ENCODE peak calls at places on chromosomes 13 and 19, in six cellular contexts. V is tibial nerve, N is heart left ventricle, R is body of pancreas, W is lower leg skin, K is upper lobe of left lung. Z is an unnamed sample.

GRCh38 chr13:113162783-113163685 is 4.6 kb downstream of the PROZ start:
- DNase-seq in W (no peak), V (no peak), R (no peak), K (no peak), N (no peak), Z (no peak)

GRCh38 chr19:51079486-51080110 is 3.1 kb downstream of the KLK14 start:
- DNase-seq in V (no peak), W (peak; percentile 87), K (peak; percentile 73), N (peak; percentile 50), R (peak; percentile 86), Z (no peak)

GRCh38 chr19:19461671-19462622 is 53.4 kb downstream of the TSSK6 start:
- DNase-seq in V (no peak), K (peak; percentile 88), W (no peak), N (peak; percentile 70), R (peak; percentile 90), Z (no peak)

GRCh38 chr19:19653597-19654147 is 9.8 kb downstream of the ATP13A1 start:
- DNase-seq in R (no peak), K (peak; percentile 71), W (no peak), V (no peak), N (no peak), Z (peak; percentile 22)

GRCh38 chr13:30216111-30216510 is 91.2 kb downstream of the KATNAL1 start:
- DNase-seq in V (no peak), W (no peak), R (no peak), K (no peak), N (no peak), Z (no peak)

GRCh38 chr13:95360464-95361097 is 59.3 kb upstream of the ABCC4 start:
- DNase-seq in N (no peak), R (no peak), V (no peak), K (no peak), W (no peak), Z (no peak)

GRCh38 chr13:72849571-72849970 is 67.6 kb downstream of the PIBF1 start:
- DNase-seq in K (no peak), R (no peak), N (no peak), W (no peak), V (no peak), Z (no peak)

GRCh38 chr13:92303428-92303827 is 905.0 kb downstream of the GPC5 start:
- DNase-seq in V (peak; percentile 17), R (no peak), K (no peak), W (peak; percentile 81), N (no peak), Z (no peak)

GRCh38 chr13:67803118-67803517 is 573.0 kb upstream of the PCDH9 start:
- DNase-seq in R (no peak), K (no peak), V (no peak), N (no peak), W (no peak), Z (no peak)

GRCh38 chr19:18478545-18479311 is 40.8 kb upstream of the ISYNA1 start:
- DNase-seq in K (no peak), W (peak; percentile 98), V (peak; percentile 80), N (peak; percentile 81), R (peak; percentile 65), Z (peak; percentile 86)

GRCh38 chr19:54415901-54416621 is 797 bp downstream of the TTYH1 start:
- DNase-seq in W (no peak), N (no peak), R (no peak), K (no peak), V (no peak), Z (no peak)

GRCh38 chr13:47178090-47178950 is 281.5 kb upstream of the HTR2A start:
- DNase-seq in W (no peak), V (no peak), N (no peak), R (no peak), K (no peak), Z (no peak)

GRCh38 chr13:44622259-44622658 is 46.1 kb upstream of the TSC22D1 start:
- DNase-seq in W (no peak), K (no peak), V (no peak), R (no peak), N (no peak), Z (no peak)

GRCh38 chr13:24215007-24215633 is 54.6 kb downstream of the SPATA13 start:
- DNase-seq in W (no peak), R (no peak), V (no peak), N (no peak), K (no peak), Z (no peak)

GRCh38 chr19:17719730-17720486 is 628 bp downstream of the MAP1S start:
- DNase-seq in N (no peak), W (no peak), R (peak; percentile 79), V (no peak), K (peak; percentile 82), Z (no peak)

GRCh38 chr13:74931698-74932433 is 550.1 kb downstream of the TBC1D4 start:
- DNase-seq in V (no peak), N (no peak), K (no peak), R (no peak), W (no peak), Z (no peak)

GRCh38 chr13:24270639-24271131 is 38.7 kb upstream of the C1QTNF9 start:
- DNase-seq in W (no peak), K (no peak), V (peak; percentile 49), N (peak; percentile 72), R (peak; percentile 72), Z (no peak)

GRCh38 chr19:13150919-13151604 is 851 bp downstream of the IER2 start:
- DNase-seq in K (peak; percentile 73), V (peak; percentile 19), W (peak; percentile 90), N (peak; percentile 45), R (peak; percentile 43), Z (no peak)

GRCh38 chr19:32566246-32566830 is 14.7 kb upstream of the PDCD5 start:
- DNase-seq in W (peak; percentile 46), V (no peak), R (no peak), K (no peak), N (no peak), Z (no peak)

GRCh38 chr13:42384265-42384664 is 112.3 kb downstream of the AKAP11 start:
- DNase-seq in W (no peak), K (no peak), R (no peak), N (no peak), V (no peak), Z (no peak)
- TF ChIP-seq POLR2A in W (no peak), K (no peak), R (no peak), N (no peak), V (no peak), Z (no peak)

DNA sequence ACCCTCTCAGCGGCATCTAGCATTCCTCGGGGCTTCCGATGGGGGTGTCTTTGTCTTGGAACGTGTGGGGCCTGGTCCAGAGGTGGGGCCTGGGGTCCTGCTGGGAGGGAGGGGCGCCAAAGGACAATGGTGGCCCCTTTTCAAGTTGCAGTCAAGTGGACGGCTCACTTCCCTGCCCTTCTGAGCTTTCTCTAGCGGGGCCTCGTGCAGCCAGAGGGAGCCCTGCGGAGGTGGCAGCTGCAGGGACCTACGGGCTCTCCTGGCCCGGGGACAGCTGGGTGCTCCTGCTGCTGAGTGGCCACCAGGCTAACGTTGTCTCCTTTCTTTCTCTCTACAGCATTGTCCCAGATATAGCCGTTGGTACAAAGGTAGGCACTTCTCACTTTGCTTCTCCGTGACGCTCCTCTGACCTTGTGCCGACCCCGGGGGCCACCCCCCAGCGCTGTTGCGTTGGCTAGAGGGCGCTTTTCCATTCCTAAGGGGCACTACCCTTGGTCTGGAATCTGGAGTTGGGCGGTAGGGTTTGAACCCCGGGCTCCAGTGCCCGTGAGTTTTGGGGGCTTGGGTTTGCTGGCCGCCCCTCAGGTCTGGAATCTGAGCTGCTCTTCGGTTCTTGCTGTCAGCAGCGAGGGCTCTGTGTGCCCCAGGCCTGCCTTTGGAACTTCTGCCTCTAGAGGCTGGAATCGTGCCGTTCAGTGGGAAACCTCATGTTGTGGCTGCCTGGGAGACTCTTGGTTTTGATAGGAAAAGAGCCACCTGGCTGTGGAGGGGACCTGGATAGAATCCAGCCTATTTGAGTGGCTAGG is 2.0 kb downstream of the PTBP1 start:
- DNase-seq in R (peak; percentile 62), N (peak; percentile 21), W (no peak), V (no peak), K (peak; percentile 81), Z (no peak)
- TF ChIP-seq POLR2A in R (no peak), N (no peak), W (no peak), V (no peak), K (no peak), Z (no peak)

GRCh38 chr19:34926685-34927375 is at the start of gene ZNF30:
- DNase-seq in W (peak; percentile 97), R (peak; percentile 96), V (peak; percentile 72), K (peak; percentile 97), N (peak; percentile 93), Z (peak; percentile 85)
- TF ChIP-seq POLR2A in W (no peak), R (peak; percentile 83), V (no peak), K (peak; percentile 65), N (no peak), Z (peak; percentile 62)

DNA sequence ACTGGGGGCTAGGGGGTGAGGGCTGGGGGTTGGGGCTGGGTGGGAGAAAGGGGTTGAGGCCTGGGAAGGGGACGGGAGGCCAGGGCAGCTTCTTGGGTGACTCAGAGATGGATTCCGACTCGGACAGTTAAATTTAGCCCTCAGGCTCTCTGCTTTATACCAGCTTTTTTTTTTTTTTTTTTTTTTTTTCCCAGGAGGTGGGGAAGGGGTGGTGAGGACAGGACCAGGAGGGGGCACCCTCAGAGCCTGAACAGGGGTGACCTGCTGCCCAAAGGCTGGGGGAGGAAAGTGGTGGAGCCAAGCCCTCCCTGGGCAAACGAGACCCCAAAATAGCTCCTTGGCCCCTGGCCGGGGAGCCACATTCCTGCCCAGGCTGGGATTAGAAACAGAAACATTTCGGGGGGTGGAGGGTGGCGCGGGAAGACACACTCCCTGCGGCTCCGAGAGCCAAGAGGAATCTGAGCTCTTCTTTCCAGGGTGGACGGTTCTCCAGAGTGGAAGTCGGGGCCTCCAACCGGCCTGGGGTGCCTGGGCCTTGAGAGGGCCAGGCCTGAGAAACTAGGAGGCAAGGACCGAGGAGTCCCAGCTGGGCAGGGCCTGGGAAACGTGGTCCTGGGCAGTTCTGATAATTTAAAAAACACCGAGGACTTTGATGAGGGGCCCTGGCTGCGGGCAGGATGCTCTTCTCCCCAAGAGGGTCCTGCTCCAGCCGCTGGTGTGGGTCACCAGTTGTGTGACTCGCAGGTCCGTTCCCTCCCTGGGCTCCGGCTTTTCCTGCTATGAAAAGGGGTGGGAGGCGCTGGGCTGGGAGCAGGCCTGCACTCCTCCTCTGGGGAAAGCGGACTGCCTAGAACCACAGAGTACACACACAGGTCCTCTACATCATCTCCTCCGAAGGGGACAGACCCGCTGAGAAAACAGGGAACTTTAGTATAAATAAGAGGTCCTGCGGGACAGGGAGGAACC is 813 bp upstream of the DMPK start:
- DNase-seq in R (no peak), V (no peak), N (peak; percentile 85), W (no peak), K (no peak), Z (no peak)
- TF ChIP-seq POLR2A in R (no peak), V (no peak), N (no peak), W (no peak), K (no peak), Z (no peak)

GRCh38 chr19:40613669-40614594 is 12.8 kb downstream of the LTBP4 start:
- DNase-seq in K (peak; percentile 91), W (peak; percentile 97), V (peak; percentile 85), N (peak; percentile 79), R (peak; percentile 60), Z (peak; percentile 94)
- TF ChIP-seq POLR2A in K (peak; percentile 45), W (no peak), V (no peak), N (no peak), R (no peak), Z (no peak)

Z was measured in GM12892.